ENCODE peak calls at places on chromosomes 13 and 19, in eight cellular contexts. I is upper lobe of left lung, D is HepG2, W is foreskin keratinocyte, X is colonic mucosa, O is IMR-90, C is kidney, A is neural progenitor cell. E is an unnamed sample.

GRCh38 chr13:31588331-31588730 is 151.0 kb upstream of the RXFP2 start:
- DNase-seq in I (no peak), C (no peak), A (no peak), D (no peak), W (no peak), X (peak), O (no peak), E (no peak)

GRCh38 chr19:6273701-6274601 is 5.8 kb downstream of the MLLT1 start:
- DNase-seq in A (no peak), C (peak), I (peak), O (peak), X (peak), W (peak), D (peak), E (no peak)

GRCh38 chr19:33496016-33496415 is 25.6 kb downstream of the PEPD start:
- DNase-seq in C (no peak), D (no peak), I (no peak), X (no peak), A (no peak), O (no peak), W (no peak), E (no peak)

GRCh38 chr13:80011448-80012212 is 329.3 kb downstream of the SPRY2 start:
- DNase-seq in D (no peak), W (no peak), X (peak), O (no peak), A (no peak), I (no peak), C (no peak), E (no peak)

GRCh38 chr13:60019119-60019993 is 144.4 kb downstream of the DIAPH3 start:
- DNase-seq in A (no peak), O (peak), C (no peak), D (peak), X (no peak), W (no peak), I (no peak), E (no peak)

GRCh38 chr19:44625531-44626066 is 12.2 kb downstream of the IGSF23 start:
- DNase-seq in O (peak), W (no peak), A (no peak), D (no peak), X (no peak), C (no peak), I (no peak), E (no peak)

GRCh38 chr19:56720281-56720680 is 48.7 kb upstream of the ZNF835 start:
- DNase-seq in O (no peak), I (no peak), X (no peak), W (no peak), A (no peak), C (no peak), D (peak), E (no peak)

GRCh38 chr19:29483641-29483920 is 42.2 kb upstream of the VSTM2B start:
- DNase-seq in W (no peak), C (no peak), D (no peak), A (no peak), I (no peak), X (no peak), O (no peak), E (no peak)

GRCh38 chr13:108859202-108860012 is 230.0 kb downstream of the MYO16 start:
- DNase-seq in I (no peak), A (no peak), O (peak), C (no peak), W (peak), X (no peak), D (no peak), E (no peak)

GRCh38 chr13:100848304-100848703 is 173.7 kb upstream of the TMTC4 start:
- DNase-seq in A (peak), W (no peak), C (no peak), O (no peak), I (no peak), X (no peak), D (no peak), E (no peak)

GRCh38 chr13:23359882-23360281 is 73.6 kb downstream of the SACS start:
- DNase-seq in D (no peak), I (no peak), W (no peak), C (no peak), O (no peak), A (no peak), X (no peak), E (no peak)

GRCh38 chr13:102132896-102133295 is 269.0 kb downstream of the FGF14 start:
- DNase-seq in W (no peak), X (no peak), O (no peak), C (no peak), I (no peak), D (no peak), A (no peak), E (no peak)

GRCh38 chr13:77028202-77028601 is 1.2 kb upstream of the FBXL3 start:
- DNase-seq in A (no peak), W (no peak), O (no peak), X (no peak), D (no peak), C (no peak), I (no peak), E (no peak)

GRCh38 chr13:49749852-49750251 is 42.6 kb downstream of the KPNA3 start:
- DNase-seq in I (no peak), X (no peak), W (peak), C (no peak), D (no peak), O (peak), A (no peak), E (no peak)

GRCh38 chr19:917323-918151 is at the start of gene KISS1R:
- DNase-seq in D (peak), O (peak), W (no peak), C (no peak), I (peak), A (peak), X (no peak), E (peak)

GRCh38 chr13:70747305-70747704 is 639.1 kb upstream of the KLHL1 start:
- DNase-seq in C (no peak), D (no peak), I (no peak), A (no peak), X (no peak), W (no peak), O (no peak), E (no peak)

GRCh38 chr13:46491641-46492040 is 61.3 kb upstream of the LRCH1 start:
- DNase-seq in W (no peak), O (no peak), C (no peak), I (no peak), X (no peak), D (no peak), A (no peak), E (no peak)

GRCh38 chr13:58369941-58370340 is 738.4 kb downstream of the PCDH17 start:
- DNase-seq in C (no peak), W (no peak), O (no peak), D (no peak), A (no peak), I (no peak), X (no peak), E (no peak)

GRCh38 chr19:19835560-19836038 is 14.0 kb upstream of the ZNF506 start:
- DNase-seq in D (no peak), O (no peak), X (no peak), A (no peak), C (no peak), W (no peak), I (no peak), E (no peak)

GRCh38 chr13:50685491-50685890 is 158.0 kb downstream of the DLEU7 start:
- DNase-seq in X (peak), D (no peak), I (no peak), W (no peak), C (no peak), A (peak), O (no peak), E (no peak)

GRCh38 chr19:31600731-31601295 is 251.6 kb upstream of the TSHZ3 start:
- DNase-seq in I (no peak), X (no peak), O (no peak), C (no peak), W (no peak), D (no peak), A (no peak), E (no peak)

GRCh38 chr13:101258071-101258470 is 158.2 kb downstream of the NALCN start:
- DNase-seq in C (no peak), D (peak), X (no peak), O (peak), W (peak), I (no peak), A (peak), E (no peak)

GRCh38 chr13:50527612-50528509 is 315.6 kb downstream of the DLEU7 start:
- DNase-seq in O (no peak), X (no peak), D (no peak), W (peak), C (no peak), A (no peak), I (no peak), E (no peak)

GRCh38 chr13:71661921-71662320 is 205.1 kb downstream of the DACH1 start:
- DNase-seq in O (peak), D (no peak), A (no peak), C (no peak), I (no peak), X (no peak), W (no peak), E (no peak)

GRCh38 chr19:36688058-36688457 is 646 bp downstream of the ZNF567 start:
- DNase-seq in D (no peak), I (no peak), W (peak), O (no peak), A (no peak), C (no peak), X (no peak), E (no peak)

GRCh38 chr13:41547253-41548000 is 90.1 kb downstream of the RGCC start:
- DNase-seq in D (peak), C (no peak), I (peak), W (peak), O (no peak), X (peak), A (no peak), E (no peak)

GRCh38 chr13:63979951-63980350 is 2564.3 kb upstream of the PCDH20 start:
- DNase-seq in I (no peak), C (no peak), D (no peak), O (no peak), A (no peak), W (no peak), X (no peak), E (no peak)

GRCh38 chr19:33048806-33049676 is 15.6 kb downstream of the RHPN2 start:
- DNase-seq in I (no peak), C (no peak), A (no peak), O (peak), W (peak), X (no peak), D (no peak), E (no peak)

GRCh38 chr19:14063100-14063499 is 1.2 kb upstream of the PALM3 start:
- DNase-seq in X (no peak), D (no peak), I (no peak), C (no peak), A (no peak), O (no peak), W (no peak), E (no peak)

GRCh38 chr19:14580623-14581237 is 2.2 kb upstream of the CLEC17A start:
- DNase-seq in X (no peak), C (no peak), A (no peak), W (no peak), D (no peak), I (no peak), O (no peak), E (no peak)

GRCh38 chr19:42290523-42291436 is 11.2 kb upstream of the PRR19 start:
- DNase-seq in X (no peak), I (peak), O (no peak), D (peak), C (peak), A (peak), W (no peak), E (peak)

GRCh38 chr13:20294497-20294896 is 62.4 kb upstream of the GJB6 start:
- DNase-seq in I (no peak), X (no peak), A (peak), O (no peak), C (no peak), D (no peak), W (no peak), E (no peak)

GRCh38 chr13:28173793-28174192 is 35.4 kb downstream of the PAN3 start:
- DNase-seq in O (no peak), I (no peak), W (peak), A (no peak), X (no peak), C (no peak), D (no peak), E (no peak)

GRCh38 chr13:31998131-31998530 is 33.4 kb upstream of the FRY start:
- DNase-seq in I (no peak), W (no peak), X (peak), O (no peak), D (no peak), A (no peak), C (no peak), E (no peak)

GRCh38 chr13:23656637-23657036 is 86.4 kb downstream of the TNFRSF19 start:
- DNase-seq in A (no peak), D (peak), W (no peak), X (no peak), I (no peak), O (peak), C (no peak), E (no peak)

GRCh38 chr19:14632286-14632685 is 42.4 kb downstream of the ADGRE3 start:
- DNase-seq in X (peak), C (no peak), A (no peak), O (peak), D (peak), I (no peak), W (peak), E (no peak)

DNA sequence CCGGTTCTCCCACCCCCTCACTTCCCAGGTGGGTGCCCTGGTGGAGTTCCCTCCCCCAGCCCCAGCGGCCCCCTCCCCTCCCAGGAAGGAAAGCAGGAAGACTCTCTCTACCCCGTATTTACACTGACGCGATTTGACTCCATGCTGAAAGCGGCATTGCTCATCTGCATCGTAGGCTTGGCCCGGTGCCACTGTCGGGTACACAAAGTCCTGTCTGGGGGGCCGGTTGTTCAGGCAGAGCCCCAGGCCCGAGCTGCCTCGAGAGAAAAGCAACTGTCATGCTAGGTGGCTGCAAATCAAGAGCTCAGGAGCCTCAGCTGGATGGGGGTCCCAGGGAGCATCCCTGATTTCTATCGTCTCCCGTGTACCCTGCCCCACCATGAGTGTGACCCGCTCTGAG is 14.9 kb downstream of the ADAMTS10 start:
- DNase-seq in D (no peak), I (no peak), C (no peak), W (no peak), A (no peak), X (no peak), O (no peak), E (no peak)
- H3K27ac ChIP-seq in D (no peak), I (peak), C (no peak), W (no peak), A (no peak), X (no peak), O (no peak), E (no peak)

GRCh38 chr19:2221250-2221831 is 14.8 kb downstream of the PLEKHJ1 start:
- DNase-seq in C (no peak), A (no peak), D (no peak), O (peak), I (peak), W (no peak), X (no peak), E (no peak)

GRCh38 chr19:2219726-2220125 is 16.4 kb downstream of the PLEKHJ1 start:
- DNase-seq in X (no peak), A (no peak), W (no peak), D (no peak), C (no peak), I (peak), O (no peak), E (no peak)

GRCh38 chr19:2223959-2224358 is 12.2 kb downstream of the PLEKHJ1 start:
- DNase-seq in O (no peak), I (peak), D (no peak), X (no peak), C (no peak), A (no peak), W (no peak), E (no peak)

GRCh38 chr19:2223391-2223790 is 12.7 kb downstream of the PLEKHJ1 start:
- DNase-seq in O (no peak), A (no peak), X (no peak), D (no peak), C (no peak), I (peak), W (no peak), E (no peak)

DNA sequence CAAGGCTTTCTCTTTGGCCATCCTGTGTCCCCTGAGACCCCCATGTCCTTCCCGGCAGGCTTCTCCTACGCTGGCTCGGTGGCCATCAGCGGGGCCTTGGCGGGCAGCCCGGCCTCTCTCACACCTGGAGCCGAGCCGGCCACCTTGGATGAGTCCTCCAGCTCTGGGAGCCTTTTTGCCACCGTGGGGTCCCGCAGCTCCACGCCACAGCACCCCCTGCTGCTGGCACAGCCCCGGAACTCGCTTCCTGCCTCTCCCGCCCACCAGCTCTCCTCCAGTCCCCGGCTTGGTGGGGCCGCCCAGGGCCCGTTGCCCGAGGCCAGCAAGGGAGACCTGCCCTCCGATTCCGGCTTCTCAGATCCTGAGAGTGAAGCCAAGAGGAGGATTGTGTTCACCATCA is 14.2 kb downstream of the PLEKHJ1 start:
- DNase-seq in O (no peak), A (no peak), X (no peak), I (peak), D (no peak), C (no peak), W (no peak), E (no peak)
- TF ChIP-seq CTCF in O (peak), A (peak), X (no peak), I (no peak), D (peak), C (no peak), W (peak), E (no peak)

GRCh38 chr13:44710576-44710975 is 134.4 kb upstream of the TSC22D1 start:
- DNase-seq in I (no peak), O (peak), X (no peak), C (no peak), W (peak), D (no peak), A (no peak), E (no peak)
- H3K27ac ChIP-seq in I (no peak), O (peak), X (no peak), C (no peak), W (peak), D (no peak), A (no peak), E (no peak)

GRCh38 chr19:12400618-12401502 is at the start of gene ZNF799:
- DNase-seq in I (peak), O (peak), W (peak), X (peak), A (peak), C (peak), D (peak), E (peak)
- TF ChIP-seq CTCF in I (no peak), O (peak), W (no peak), X (no peak), A (peak), C (no peak), D (peak), E (no peak)

GRCh38 chr13:98208606-98209005 is 31.5 kb upstream of the RNF113B start:
- DNase-seq in C (no peak), X (no peak), I (no peak), A (no peak), D (no peak), O (no peak), W (no peak), E (no peak)
- H3K27ac ChIP-seq in C (peak), X (no peak), I (no peak), A (no peak), D (no peak), O (peak), W (no peak), E (no peak)

DNA sequence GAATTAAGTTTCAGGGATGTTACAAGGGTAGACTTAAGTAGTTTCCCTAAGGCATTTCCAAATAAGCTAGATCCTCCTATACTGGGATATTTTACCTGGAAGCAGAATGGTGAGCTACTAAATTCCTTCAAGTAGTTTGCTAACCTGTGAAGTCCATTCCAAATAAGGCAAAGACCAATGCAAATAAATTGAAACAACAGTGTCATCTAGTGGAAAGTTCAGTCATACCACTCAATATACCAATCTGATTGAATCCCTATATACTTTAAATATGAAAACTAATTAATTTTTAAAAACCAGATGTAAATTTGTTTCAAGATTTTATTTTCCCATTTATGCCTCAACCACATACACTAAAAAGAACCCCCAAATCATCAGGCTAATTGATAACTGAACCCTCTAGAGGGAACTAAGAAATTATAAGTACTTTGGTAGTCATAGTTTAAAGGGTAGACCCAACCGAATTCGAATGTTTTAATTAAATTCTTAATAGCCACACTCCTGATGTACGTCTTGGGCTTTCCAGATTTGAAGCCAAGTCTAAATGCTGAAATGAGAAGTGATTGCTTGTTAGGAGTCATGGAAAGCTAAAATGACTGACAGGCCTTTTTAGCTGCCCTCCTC is 223.7 kb downstream of the TBC1D4 start:
- DNase-seq in W (peak), O (peak), I (no peak), A (peak), X (no peak), D (peak), C (no peak), E (no peak)
- TF ChIP-seq CTCF in W (peak), O (peak), I (peak), A (peak), X (peak), D (peak), C (peak), E (peak)

GRCh38 chr19:10695401-10696398 is 5.5 kb upstream of the QTRT1 start:
- DNase-seq in X (peak), D (peak), W (peak), I (peak), C (peak), O (peak), A (peak), E (peak)
- H3K27ac ChIP-seq in X (no peak), D (no peak), W (no peak), I (no peak), C (no peak), O (no peak), A (peak), E (no peak)

DNA sequence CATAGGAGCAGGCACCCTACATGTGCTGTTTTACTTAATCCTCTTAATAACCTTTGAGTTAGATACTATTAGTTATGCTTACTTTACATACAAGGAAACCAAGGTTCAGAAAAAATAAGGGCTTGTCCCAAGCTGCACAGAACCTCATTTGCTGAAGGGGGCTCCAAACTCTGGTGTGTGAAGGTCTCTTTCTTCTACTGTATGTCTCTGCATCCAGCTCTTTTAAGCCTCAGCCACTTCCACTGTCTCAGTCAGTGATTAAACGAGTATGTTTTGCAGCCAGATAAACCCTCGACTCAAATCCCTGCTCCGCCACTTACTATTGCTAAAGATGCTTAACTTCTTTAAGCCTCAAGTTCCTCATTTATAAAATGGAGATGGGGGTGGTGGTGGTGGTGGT is 112.4 kb upstream of the WASF3 start:
- DNase-seq in A (no peak), C (no peak), D (no peak), O (no peak), W (no peak), X (no peak), I (no peak), E (no peak)
- TF ChIP-seq CTCF in A (peak), C (no peak), D (no peak), O (no peak), W (no peak), X (no peak), I (no peak), E (no peak)

GRCh38 chr13:111176421-111176820 is 61.3 kb downstream of the ARHGEF7 start:
- DNase-seq in C (no peak), D (no peak), X (no peak), W (no peak), I (no peak), A (no peak), O (no peak), E (no peak)
- H3K27ac ChIP-seq in C (no peak), D (no peak), X (peak), W (peak), I (peak), A (no peak), O (no peak), E (no peak)

E was measured in CD4-positive, alpha-beta T cell.